ENCODE peak calls at places on chromosomes 2 and 18, in ten cellular contexts. H is H54; N is GM19239; O is SK-N-MC; I is activated T-helper 1 cell treated with anti-CD3 and anti-CD28 coated beads, Interleukin-2, amount 50 U/mL, for 16 hours; E is glutamatergic neuron; P is posterior cingulate gyrus; W is NCI-H2081 treated with DMSO at 0.1 percent for 48 hours; X is kidney; J is fibroblast of the aortic adventitia. G is an unnamed sample.

GRCh38 chr2:219784178-219784577 is 156.7 kb downstream of the SLC4A3 start:
- DNase-seq in H (no peak), N (no peak), O (no peak), I (no peak), E (no peak), P (no peak), W (no peak), X (no peak), J (no peak), G (no peak)

GRCh38 chr18:42636309-42636708 is 479.2 kb downstream of the RIT2 start:
- DNase-seq in H (no peak), N (no peak), O (no peak), I (no peak), E (no peak), P (no peak), W (no peak), X (no peak), J (no peak), G (no peak)

GRCh38 chr18:56173542-56174220 is 464.7 kb downstream of the TXNL1 start:
- DNase-seq in H (no peak), N (no peak), O (no peak), I (no peak), E (no peak), P (no peak), W (no peak), X (no peak), J (no peak), G (no peak)

GRCh38 chr2:240463866-240464481 is 28.5 kb downstream of the GPC1 start:
- DNase-seq in H (no peak), N (no peak), O (no peak), I (no peak), E (no peak), P (peak), W (no peak), X (peak), J (no peak), G (no peak)

GRCh38 chr2:26578581-26578980 is 62.6 kb downstream of the CIB4 start:
- DNase-seq in H (no peak), N (no peak), O (no peak), I (no peak), E (no peak), P (peak), W (no peak), X (no peak), J (no peak), G (peak)

GRCh38 chr2:71829008-71829407 is 318.7 kb downstream of the CYP26B1 start:
- DNase-seq in H (no peak), N (no peak), O (no peak), I (no peak), E (no peak), P (no peak), W (no peak), X (no peak), J (no peak), G (no peak)

GRCh38 chr2:127164761-127165538 is 55.1 kb downstream of the CYP27C1 start:
- DNase-seq in H (no peak), N (no peak), O (no peak), I (no peak), E (no peak), P (no peak), W (peak), X (no peak), J (no peak), G (no peak)

GRCh38 chr2:80361904-80362303 is 57.4 kb upstream of the LRRTM1 start:
- DNase-seq in H (no peak), N (no peak), O (no peak), I (no peak), E (no peak), P (no peak), W (no peak), X (no peak), J (no peak), G (no peak)

GRCh38 chr18:79581911-79582310 is 97.7 kb upstream of the CTDP1 start:
- DNase-seq in H (no peak), N (no peak), O (no peak), I (no peak), E (no peak), P (peak), W (no peak), X (peak), J (no peak), G (no peak)

G was measured in upper lobe of right lung.